ENCODE peak calls at places on chromosomes 7 and 10, in eight cellular contexts. Z is naive thymus-derived CD4-positive, alpha-beta T cell; R is left lung; N is adrenal gland; B is hepatocyte; A is prostate gland; M is OCI-LY7; T is spleen. H is an unnamed sample. For H3K4me1, the result is how much of the 10 kb centered on the place peaks cover.

GRCh38 chr10:133257489-133258065 is 19.1 kb downstream of the ADAM8 start:
- DNase-seq in Z (peak), R (peak), N (peak), B (peak), A (peak), M (no peak), T (peak), H (peak)

GRCh38 chr10:91120348-91120747 is 100.1 kb upstream of the PCGF5 start:
- DNase-seq in Z (no peak), R (no peak), N (no peak), B (no peak), A (no peak), M (no peak), T (no peak), H (no peak)

GRCh38 chr10:105837951-105838350 is 1196.9 kb downstream of the SORCS3 start:
- DNase-seq in Z (peak), R (no peak), N (no peak), B (peak), A (no peak), M (peak), T (no peak), H (no peak)

GRCh38 chr7:69597278-69598076 is 798 bp upstream of the AUTS2 start:
- DNase-seq in Z (no peak), R (peak), N (peak), B (peak), A (peak), M (peak), T (peak), H (peak)

GRCh38 chr7:4792537-4793126 is 17.2 kb downstream of the AP5Z1 start:
- DNase-seq in Z (no peak), R (no peak), N (peak), B (no peak), A (no peak), M (no peak), T (peak), H (peak)

GRCh38 chr10:11813855-11814557 is 9.2 kb upstream of the PROSER2 start:
- DNase-seq in Z (no peak), R (no peak), N (no peak), B (no peak), A (no peak), M (no peak), T (no peak), H (no peak)

GRCh38 chr10:86206216-86206615 is 160.4 kb downstream of the GRID1 start:
- DNase-seq in Z (no peak), R (no peak), N (no peak), B (no peak), A (no peak), M (no peak), T (peak), H (no peak)

GRCh38 chr7:115747174-115747573 is 283.4 kb downstream of the TFEC start:
- DNase-seq in Z (no peak), R (no peak), N (no peak), B (no peak), A (no peak), M (no peak), T (no peak), H (no peak)

GRCh38 chr10:77680811-77681210 is 43.2 kb upstream of the KCNMA1 start:
- DNase-seq in Z (no peak), R (no peak), N (no peak), B (no peak), A (no peak), M (no peak), T (no peak), H (no peak)

GRCh38 chr7:28649189-28649588 is 236.9 kb downstream of the CREB5 start:
- DNase-seq in Z (no peak), R (no peak), N (no peak), B (no peak), A (no peak), M (no peak), T (no peak), H (no peak)

GRCh38 chr7:131235489-131236317 is 92.0 kb upstream of the MKLN1 start:
- DNase-seq in Z (peak), R (no peak), N (peak), B (peak), A (no peak), M (no peak), T (no peak), H (no peak)

GRCh38 chr10:11035318-11035920 is 17.7 kb downstream of the CELF2 start:
- DNase-seq in Z (no peak), R (no peak), N (no peak), B (peak), A (no peak), M (no peak), T (no peak), H (peak)

GRCh38 chr10:29627201-29628105 is 7.3 kb downstream of the SVIL start:
- DNase-seq in Z (no peak), R (no peak), N (no peak), B (no peak), A (no peak), M (no peak), T (no peak), H (no peak)

GRCh38 chr10:110110338-110110737 is 97.1 kb upstream of the MXI1 start:
- DNase-seq in Z (no peak), R (no peak), N (no peak), B (no peak), A (no peak), M (no peak), T (no peak), H (no peak)

GRCh38 chr10:24552346-24553016 is 171.2 kb downstream of the ARHGAP21 start:
- DNase-seq in Z (no peak), R (peak), N (peak), B (peak), A (peak), M (peak), T (no peak), H (peak)

GRCh38 chr7:79507161-79507560 is 53.7 kb upstream of the MAGI2 start:
- DNase-seq in Z (no peak), R (no peak), N (no peak), B (no peak), A (no peak), M (no peak), T (no peak), H (no peak)

GRCh38 chr7:4361774-4362173 is 320.3 kb upstream of the FOXK1 start:
- DNase-seq in Z (no peak), R (no peak), N (no peak), B (no peak), A (no peak), M (no peak), T (no peak), H (no peak)

GRCh38 chr7:77426521-77427051 is 10.4 kb upstream of the GSAP start:
- DNase-seq in Z (no peak), R (no peak), N (no peak), B (no peak), A (no peak), M (no peak), T (no peak), H (no peak)

GRCh38 chr7:100837099-100837836 is 9.9 kb upstream of the EPHB4 start:
- DNase-seq in Z (peak), R (peak), N (peak), B (peak), A (peak), M (no peak), T (peak), H (peak)

GRCh38 chr10:11058965-11059364 is 41.3 kb downstream of the CELF2 start:
- DNase-seq in Z (no peak), R (no peak), N (no peak), B (peak), A (no peak), M (no peak), T (no peak), H (no peak)

GRCh38 chr7:27147211-27148030 is at the start of gene HOXA6:
- DNase-seq in Z (no peak), R (peak), N (peak), B (no peak), A (peak), M (no peak), T (peak), H (peak)

GRCh38 chr7:135684134-135684533 is 21.8 kb downstream of the STMP1 start:
- DNase-seq in Z (no peak), R (no peak), N (no peak), B (no peak), A (no peak), M (no peak), T (no peak), H (no peak)

DNA sequence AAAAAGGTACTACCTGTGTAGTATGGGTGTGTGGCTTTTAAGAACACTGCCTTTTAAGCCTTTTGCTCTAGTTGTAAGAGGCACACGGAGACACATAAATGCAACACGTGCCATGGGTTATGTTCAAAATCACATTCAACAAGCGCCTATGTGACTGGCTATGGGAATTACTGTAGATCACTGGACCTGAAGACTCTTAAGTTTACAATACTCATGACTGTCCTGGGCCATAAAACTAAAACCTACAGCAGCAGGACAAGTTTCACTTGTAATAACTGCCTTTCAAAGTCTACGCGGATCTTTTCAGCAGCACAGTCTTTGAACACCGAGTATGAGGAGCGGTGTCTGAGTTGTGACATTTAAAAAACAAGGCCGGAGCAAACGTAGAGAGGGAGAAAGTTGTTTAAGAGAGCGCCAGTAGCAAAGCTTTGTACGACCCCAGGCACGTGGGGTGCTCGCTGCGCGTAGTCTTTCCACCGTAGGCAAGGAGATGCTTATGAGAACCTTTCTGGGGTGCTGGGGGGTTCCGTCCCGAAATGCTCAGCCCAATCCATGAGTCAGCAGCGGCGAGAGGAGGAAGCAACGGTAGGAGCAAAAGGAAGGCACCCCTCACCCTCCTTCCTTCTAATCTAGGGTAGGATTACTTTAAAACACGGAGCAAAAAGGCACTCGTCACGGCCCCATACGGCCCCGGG is 662 bp downstream of the DNAJC2 start:
- DNase-seq in Z (no peak), R (peak), N (peak), B (peak), A (no peak), M (peak), T (peak), H (no peak)
- H3K4me1 ChIP-seq in Z (under half), R (under half), N (under half), B (under half), A (under half), M (under half), T (half or more), H (under half)

GRCh38 chr7:922334-923107 is 32.0 kb downstream of the ADAP1 start:
- DNase-seq in Z (peak), R (peak), N (peak), B (no peak), A (no peak), M (no peak), T (peak), H (peak)
- H3K4me3 ChIP-seq in Z (peak), R (no peak), N (no peak), B (no peak), A (no peak), M (peak), T (peak), H (peak)

GRCh38 chr7:23598321-23598720 is 1.1 kb downstream of the CCDC126 start:
- DNase-seq in Z (no peak), R (no peak), N (no peak), B (peak), A (no peak), M (no peak), T (no peak), H (no peak)
- H3K4me1 ChIP-seq in Z (under half), R (under half), N (under half), B (under half), A (under half), M (half or more), T (under half), H (under half)

GRCh38 chr10:96268341-96268909 is 2.9 kb downstream of the BLNK start:
- DNase-seq in Z (no peak), R (no peak), N (no peak), B (no peak), A (no peak), M (no peak), T (no peak), H (no peak)
- H3K4me3 ChIP-seq in Z (no peak), R (no peak), N (no peak), B (no peak), A (no peak), M (peak), T (peak), H (no peak)

DNA sequence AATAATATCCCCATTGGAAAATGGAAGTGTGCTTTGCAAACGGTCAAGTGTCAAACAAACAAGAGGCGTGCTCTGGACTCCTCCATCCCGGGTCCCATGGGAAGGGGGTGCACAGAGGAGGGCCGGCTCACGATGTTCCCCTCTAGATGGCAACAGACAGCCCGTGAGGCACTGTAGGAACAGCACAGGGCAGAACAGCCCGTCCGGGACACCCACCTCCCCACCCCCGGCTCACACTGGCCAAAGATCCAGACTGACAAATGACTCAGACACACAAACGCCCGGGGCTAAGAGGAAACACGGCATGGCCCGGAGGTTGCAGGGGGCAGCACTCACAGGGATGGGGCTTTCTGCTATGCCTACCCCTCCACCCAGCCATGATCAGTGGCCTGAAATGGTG is 4.9 kb upstream of the ELN start:
- DNase-seq in Z (no peak), R (peak), N (peak), B (peak), A (no peak), M (no peak), T (no peak), H (peak)
- H3K4me1 ChIP-seq in Z (under half), R (under half), N (under half), B (under half), A (under half), M (under half), T (under half), H (under half)